ENCODE peak calls at places on chromosomes 5 and 9, in ten cellular contexts. R is endothelial cell; A is ovary; D is cardiac muscle cell; N is LNCaP clone FGC; U is BJ; X is epithelial cell of proximal tubule; L is neural crest cell; C is fibroblast of the aortic adventitia; Y is CD4-positive, alpha-beta T cell. G is an unnamed sample.

GRCh38 chr5:150103678-150104549 is 17.6 kb upstream of the CSF1R start:
- DNase-seq in U (no peak), C (no peak), X (no peak), N (no peak), R (no peak), Y (no peak), D (no peak), A (peak; percentile 35), L (no peak), G (peak; percentile 4)

GRCh38 chr5:137619191-137619870 is 116.6 kb downstream of the KLHL3 start:
- DNase-seq in R (no peak), U (peak; percentile 78), A (peak; percentile 54), X (no peak), L (no peak), C (peak; percentile 94), Y (no peak), D (no peak), N (no peak), G (no peak)

GRCh38 chr9:3059781-3060468 is 216.0 kb upstream of the PUM3 start:
- DNase-seq in Y (no peak), U (no peak), X (no peak), R (no peak), D (peak; percentile 1), N (no peak), L (no peak), C (no peak), A (no peak), G (no peak)

GRCh38 chr9:105426657-105427056 is 21.2 kb upstream of the FSD1L start:
- DNase-seq in Y (no peak), C (no peak), U (no peak), L (no peak), A (no peak), D (no peak), R (no peak), N (no peak), X (no peak), G (no peak)

GRCh38 chr9:70259512-70259802 is 679 bp downstream of the SMC5 start:
- DNase-seq in D (no peak), X (no peak), U (no peak), R (no peak), L (no peak), N (no peak), A (no peak), C (no peak), Y (no peak), G (no peak)

GRCh38 chr5:179370490-179371122 is 25.3 kb upstream of the ADAMTS2 start:
- DNase-seq in A (peak; percentile 20), N (no peak), R (no peak), L (no peak), Y (no peak), U (no peak), X (no peak), C (no peak), D (no peak), G (no peak)

GRCh38 chr9:10612649-10613398 is at the start of gene PTPRD:
- DNase-seq in L (peak; percentile 43), Y (no peak), A (no peak), U (no peak), N (peak; percentile 19), D (peak; percentile 67), C (peak; percentile 2), R (peak; percentile 59), X (no peak), G (peak; percentile 47)

GRCh38 chr5:151274666-151275065 is 21.7 kb downstream of the GM2A start:
- DNase-seq in D (no peak), U (no peak), A (no peak), C (no peak), R (no peak), L (no peak), X (no peak), Y (no peak), N (peak; percentile 78), G (no peak)

GRCh38 chr9:93259490-93260289 is 75.8 kb downstream of the WNK2 start:
- DNase-seq in N (no peak), L (no peak), C (no peak), R (no peak), A (peak; percentile 21), Y (no peak), D (no peak), U (no peak), X (no peak), G (no peak)

GRCh38 chr9:127493592-127494303 is 42.4 kb downstream of the LRSAM1 start:
- DNase-seq in D (no peak), C (no peak), N (no peak), R (no peak), U (no peak), A (no peak), Y (no peak), X (no peak), L (no peak), G (no peak)

GRCh38 chr9:137423001-137423809 is at the start of the genes EXD3 and NOXA1:
- DNase-seq in X (no peak), Y (peak; percentile 93), L (peak; percentile 93), D (peak; percentile 97), C (peak; percentile 89), U (peak; percentile 19), R (peak; percentile 97), N (peak; percentile 63), A (peak; percentile 97), G (peak; percentile 99)

GRCh38 chr9:19471737-19472648 is 63.2 kb downstream of the ACER2 start:
- DNase-seq in N (no peak), A (peak; percentile 65), X (peak; percentile 18), R (peak; percentile 77), U (no peak), Y (peak; percentile 18), D (peak; percentile 76), C (peak; percentile 57), L (peak; percentile 68), G (peak; percentile 70)

GRCh38 chr5:130652178-130652577 is 512.9 kb downstream of the HINT1 start:
- DNase-seq in N (no peak), U (no peak), X (no peak), Y (no peak), L (no peak), R (no peak), D (no peak), C (no peak), A (no peak), G (no peak)

GRCh38 chr5:174583071-174583470 is 141.3 kb upstream of the MSX2 start:
- DNase-seq in D (no peak), N (no peak), Y (no peak), U (no peak), R (no peak), C (no peak), A (no peak), X (no peak), L (no peak), G (no peak)

GRCh38 chr5:174576042-174576441 is 148.3 kb upstream of the MSX2 start:
- DNase-seq in X (no peak), A (no peak), Y (no peak), R (no peak), D (no peak), L (no peak), U (no peak), C (no peak), N (no peak), G (no peak)

GRCh38 chr5:174585472-174585871 is 138.9 kb upstream of the MSX2 start:
- DNase-seq in L (no peak), A (no peak), U (no peak), C (no peak), N (no peak), Y (no peak), X (no peak), R (no peak), D (no peak), G (no peak)

DNA sequence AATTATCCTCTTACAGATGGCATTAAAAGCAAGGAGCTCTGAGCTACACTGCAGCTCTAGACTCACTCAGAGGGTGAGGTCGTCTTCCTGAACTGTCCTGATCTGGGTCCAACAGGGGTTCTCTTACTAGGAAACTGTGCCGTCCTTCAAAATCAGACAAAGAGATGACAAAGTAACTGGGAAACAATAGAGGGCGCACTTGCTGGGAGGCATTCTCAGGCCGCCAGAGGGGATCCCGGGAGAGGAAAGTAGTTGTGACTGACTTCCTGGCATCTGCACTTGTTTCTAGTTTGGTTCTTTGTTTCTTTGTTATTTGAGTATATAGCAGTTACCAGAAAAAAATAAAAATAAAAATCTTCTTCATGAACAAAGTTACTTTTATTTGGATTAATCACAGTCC is 142.9 kb upstream of the MSX2 start:
- DNase-seq in Y (no peak), U (no peak), D (peak; percentile 81), N (no peak), C (no peak), L (peak; percentile 49), A (no peak), R (peak; percentile 58), X (no peak), G (no peak)
- TF ChIP-seq CTCF in Y (no peak), U (peak; percentile 29), D (peak; percentile 65), N (peak; percentile 10), C (no peak), L (peak; percentile 65), A (no peak), R (peak; percentile 47), X (peak; percentile 64), G (peak; percentile 2)

GRCh38 chr9:79953908-79954307 is 382.1 kb downstream of the TLE4 start:
- DNase-seq in X (no peak), R (no peak), C (no peak), N (no peak), L (no peak), Y (no peak), A (no peak), D (no peak), U (no peak), G (no peak)

GRCh38 chr9:79952401-79952800 is 380.6 kb downstream of the TLE4 start:
- DNase-seq in R (no peak), L (no peak), C (peak; percentile 62), A (no peak), X (no peak), N (no peak), U (no peak), Y (no peak), D (no peak), G (no peak)

DNA sequence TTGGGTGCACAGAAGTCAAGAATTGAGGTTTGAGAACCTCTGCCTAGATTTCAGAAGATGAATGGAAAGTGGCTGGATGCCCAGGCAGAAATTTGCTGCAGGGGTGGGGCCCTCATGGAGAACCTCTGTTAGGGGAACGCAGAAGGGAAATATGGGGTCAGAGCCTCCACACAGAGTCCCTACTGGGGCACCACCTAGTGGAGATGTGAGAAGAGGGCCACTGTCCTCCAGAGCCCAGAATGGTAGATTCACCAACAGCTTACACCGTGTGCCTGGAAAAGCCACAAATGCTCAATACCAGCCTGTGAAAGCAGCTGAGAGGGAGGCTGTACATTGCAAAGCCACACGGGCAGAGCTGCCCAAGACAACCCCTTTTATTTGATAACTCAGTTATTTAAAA is 383.5 kb downstream of the TLE4 start:
- DNase-seq in L (no peak), A (no peak), R (no peak), X (no peak), C (peak; percentile 10), D (no peak), N (no peak), Y (no peak), U (no peak), G (no peak)
- TF ChIP-seq CTCF in L (no peak), A (no peak), R (no peak), X (peak; percentile 55), C (peak; percentile 39), D (peak; percentile 43), N (peak; percentile 26), Y (no peak), U (peak; percentile 44), G (peak; percentile 25)

GRCh38 chr5:36090033-36090432 is 23.4 kb upstream of the UGT3A2 start:
- DNase-seq in C (peak; percentile 8), U (no peak), L (no peak), Y (no peak), A (no peak), X (no peak), D (peak; percentile 17), R (peak; percentile 48), N (peak; percentile 32), G (no peak)
- TF ChIP-seq CTCF in C (peak; percentile 29), U (peak; percentile 55), L (peak; percentile 48), Y (no peak), A (no peak), X (peak; percentile 59), D (peak; percentile 37), R (peak; percentile 24), N (peak; percentile 58), G (no peak)

GRCh38 chr5:156815988-156816599 is 34.0 kb upstream of the PPP1R2B start:
- DNase-seq in A (no peak), R (peak; percentile 43), Y (no peak), D (peak; percentile 36), X (no peak), C (peak; percentile 0), L (peak; percentile 36), U (no peak), N (no peak), G (peak; percentile 46)
- TF ChIP-seq CTCF in A (no peak), R (no peak), Y (peak; percentile 15), D (peak; percentile 51), X (peak; percentile 71), C (peak; percentile 3), L (peak; percentile 64), U (peak; percentile 69), N (peak; percentile 64), G (peak; percentile 32)

G was measured in GM10248.